ENCODE peak calls at places on chromosomes 6 and 20, in nine cellular contexts. E is HFF-Myc, P is hepatocyte, R is right lobe of liver, H is AG09309, S is heart left ventricle, T is Panc1, O is neural progenitor cell, L is fibroblast of the aortic adventitia. G is an unnamed sample.

GRCh38 chr20:41029150-41029872 is 689 bp downstream of the TOP1 start:
- DNase-seq in E (no peak), P (peak; percentile 59), R (peak; percentile 52), H (no peak), S (peak; percentile 36), T (no peak), O (peak; percentile 53), L (peak; percentile 34), G (no peak)

GRCh38 chr6:2542858-2543218 is 207.9 kb downstream of the MYLK4 start:
- DNase-seq in E (no peak), P (peak; percentile 77), R (no peak), H (peak; percentile 55), S (no peak), T (no peak), O (no peak), L (peak; percentile 91), G (no peak)

GRCh38 chr6:132400641-132401119 is 595 bp downstream of the MOXD1 start:
- DNase-seq in E (no peak), P (peak; percentile 16), R (no peak), H (no peak), S (no peak), T (no peak), O (peak; percentile 37), L (no peak), G (no peak)

GRCh38 chr6:145866449-145867401 is 52.1 kb upstream of the FBXO30 start:
- DNase-seq in E (no peak), P (no peak), R (no peak), H (no peak), S (no peak), T (no peak), O (no peak), L (no peak), G (no peak)

GRCh38 chr6:90386796-90387390 is 90.2 kb upstream of the BACH2 start:
- DNase-seq in E (no peak), P (no peak), R (no peak), H (no peak), S (no peak), T (no peak), O (no peak), L (no peak), G (no peak)

GRCh38 chr20:62123450-62124118 is 1.3 kb downstream of the LSM14B start:
- DNase-seq in E (no peak), P (peak; percentile 42), R (no peak), H (no peak), S (no peak), T (no peak), O (peak; percentile 52), L (peak; percentile 57), G (no peak)

GRCh38 chr20:58395604-58396003 is 6.6 kb downstream of the VAPB start:
- DNase-seq in E (no peak), P (no peak), R (no peak), H (no peak), S (no peak), T (no peak), O (no peak), L (no peak), G (no peak)

GRCh38 chr6:137867685-137868509 is 838 bp downstream of the TNFAIP3 start:
- DNase-seq in E (no peak), P (no peak), R (peak; percentile 48), H (no peak), S (no peak), T (no peak), O (peak; percentile 80), L (no peak), G (no peak)

GRCh38 chr6:53805725-53806124 is 10.9 kb downstream of the LRRC1 start:
- DNase-seq in E (no peak), P (no peak), R (no peak), H (no peak), S (no peak), T (no peak), O (peak; percentile 36), L (no peak), G (no peak)

GRCh38 chr6:44542401-44543116 is 155.1 kb downstream of the CDC5L start:
- DNase-seq in E (no peak), P (no peak), R (no peak), H (no peak), S (no peak), T (no peak), O (peak; percentile 65), L (no peak), G (no peak)

GRCh38 chr6:131683479-131683878 is 17.7 kb downstream of the OR2A4 start:
- DNase-seq in E (no peak), P (no peak), R (no peak), H (no peak), S (no peak), T (no peak), O (no peak), L (no peak), G (no peak)

GRCh38 chr20:52305843-52306242 is 114.3 kb upstream of the ZFP64 start:
- DNase-seq in E (no peak), P (no peak), R (no peak), H (no peak), S (no peak), T (no peak), O (no peak), L (no peak), G (no peak)

GRCh38 chr6:43760799-43761168 is 9.2 kb upstream of the VEGFA start:
- DNase-seq in E (no peak), P (no peak), R (no peak), H (no peak), S (no peak), T (no peak), O (no peak), L (no peak), G (no peak)

GRCh38 chr6:154824076-154824475 is 90.9 kb downstream of the SCAF8 start:
- DNase-seq in E (no peak), P (no peak), R (no peak), H (no peak), S (no peak), T (no peak), O (no peak), L (no peak), G (no peak)

GRCh38 chr6:157089851-157090250 is 233.5 kb downstream of the TMEM242 start:
- DNase-seq in E (no peak), P (no peak), R (no peak), H (no peak), S (no peak), T (no peak), O (peak; percentile 46), L (no peak), G (no peak)

GRCh38 chr6:7086488-7086887 is 21.3 kb upstream of the RREB1 start:
- DNase-seq in E (no peak), P (no peak), R (peak; percentile 51), H (no peak), S (peak; percentile 39), T (no peak), O (no peak), L (peak; percentile 39), G (no peak)
- TF ChIP-seq CTCF in E (no peak), P (no peak), R (no peak), H (peak; percentile 34), S (no peak), T (no peak), O (no peak), L (no peak), G (no peak)

GRCh38 chr20:31605031-31605901 is at the start of gene ID1:
- DNase-seq in E (peak; percentile 81), P (peak; percentile 100), R (peak; percentile 97), H (peak; percentile 88), S (peak; percentile 95), T (peak; percentile 95), O (peak; percentile 97), L (peak; percentile 97), G (peak; percentile 79)
- TF ChIP-seq CTCF in E (no peak), P (no peak), R (no peak), H (no peak), S (no peak), T (no peak), O (no peak), L (no peak), G (no peak)

GRCh38 chr6:71855406-71855805 is 30.9 kb upstream of the RIMS1 start:
- DNase-seq in E (no peak), P (no peak), R (no peak), H (no peak), S (no peak), T (no peak), O (no peak), L (no peak), G (no peak)
- TF ChIP-seq CTCF in E (no peak), P (peak; percentile 4), R (no peak), H (no peak), S (no peak), T (peak; percentile 22), O (peak; percentile 21), L (no peak), G (no peak)

GRCh38 chr20:45368221-45368980 is 5.4 kb downstream of the SYS1 start:
- DNase-seq in E (no peak), P (no peak), R (no peak), H (no peak), S (no peak), T (no peak), O (no peak), L (no peak), G (no peak)
- TF ChIP-seq CTCF in E (no peak), P (no peak), R (no peak), H (no peak), S (no peak), T (no peak), O (no peak), L (no peak), G (no peak)

GRCh38 chr6:66926060-66926459 is 1219.0 kb upstream of the EYS start:
- DNase-seq in E (no peak), P (no peak), R (no peak), H (no peak), S (no peak), T (peak; percentile 24), O (peak; percentile 8), L (peak; percentile 49), G (no peak)
- TF ChIP-seq CTCF in E (no peak), P (no peak), R (no peak), H (no peak), S (no peak), T (peak; percentile 56), O (peak; percentile 25), L (peak; percentile 12), G (no peak)

GRCh38 chr6:80425089-80425823 is 318.8 kb downstream of the BCKDHB start:
- DNase-seq in E (peak; percentile 67), P (no peak), R (no peak), H (peak; percentile 99), S (no peak), T (no peak), O (no peak), L (peak; percentile 98), G (no peak)
- TF ChIP-seq CTCF in E (no peak), P (no peak), R (no peak), H (no peak), S (peak; percentile 16), T (no peak), O (no peak), L (peak; percentile 44), G (no peak)